ENCODE peak calls at places on chromosomes 5 and 9, in nine cellular contexts. One of them, this sample, is unnamed.
A peak's percentile ranks its signal among the peaks of the same experiment; 100 is the strongest.

GRCh38 chr5:154995679-154996078 is 17.9 kb upstream of the KIF4B start:
- DNase-seq in cardiac muscle cell: no peak
- DNase-seq in kidney: no peak
- DNase-seq in A549: no peak
- DNase-seq in psoas muscle: no peak
- DNase-seq in fibroblast of the aortic adventitia: no peak
- DNase-seq in endothelial cell: peak; percentile 48
- DNase-seq in brain microvascular endothelial cell: no peak
- DNase-seq in HFF-Myc: no peak
- DNase-seq in this sample: no peak

GRCh38 chr5:87579678-87580077 is 166.9 kb upstream of the CCNH start:
- DNase-seq in cardiac muscle cell: no peak
- DNase-seq in kidney: no peak
- DNase-seq in A549: no peak
- DNase-seq in psoas muscle: no peak
- DNase-seq in fibroblast of the aortic adventitia: no peak
- DNase-seq in endothelial cell: no peak
- DNase-seq in brain microvascular endothelial cell: no peak
- DNase-seq in HFF-Myc: no peak
- DNase-seq in this sample: no peak

GRCh38 chr5:54639621-54640020 is 122.1 kb downstream of the SNX18 start:
- DNase-seq in cardiac muscle cell: no peak
- DNase-seq in kidney: no peak
- DNase-seq in A549: no peak
- DNase-seq in psoas muscle: no peak
- DNase-seq in fibroblast of the aortic adventitia: no peak
- DNase-seq in endothelial cell: no peak
- DNase-seq in brain microvascular endothelial cell: no peak
- DNase-seq in HFF-Myc: no peak
- DNase-seq in this sample: no peak

GRCh38 chr5:169754737-169755136 is 117.7 kb downstream of the DOCK2 start:
- DNase-seq in cardiac muscle cell: no peak
- DNase-seq in kidney: no peak
- DNase-seq in A549: no peak
- DNase-seq in psoas muscle: no peak
- DNase-seq in fibroblast of the aortic adventitia: no peak
- DNase-seq in endothelial cell: no peak
- DNase-seq in brain microvascular endothelial cell: no peak
- DNase-seq in HFF-Myc: no peak
- DNase-seq in this sample: no peak

GRCh38 chr5:126031989-126032716 is 391.1 kb upstream of the GRAMD2B start:
- DNase-seq in cardiac muscle cell: no peak
- DNase-seq in kidney: peak; percentile 82
- DNase-seq in A549: no peak
- DNase-seq in psoas muscle: no peak
- DNase-seq in fibroblast of the aortic adventitia: peak; percentile 87
- DNase-seq in endothelial cell: no peak
- DNase-seq in brain microvascular endothelial cell: peak; percentile 84
- DNase-seq in HFF-Myc: peak; percentile 53
- DNase-seq in this sample: peak; percentile 87

GRCh38 chr9:109014267-109015025 is 1.1 kb upstream of the CTNNAL1 start:
- DNase-seq in cardiac muscle cell: peak; percentile 43
- DNase-seq in kidney: no peak
- DNase-seq in A549: peak; percentile 17
- DNase-seq in psoas muscle: no peak
- DNase-seq in fibroblast of the aortic adventitia: peak; percentile 83
- DNase-seq in endothelial cell: no peak
- DNase-seq in brain microvascular endothelial cell: peak; percentile 64
- DNase-seq in HFF-Myc: no peak
- DNase-seq in this sample: peak; percentile 49

GRCh38 chr9:137453643-137454081 is 5.5 kb downstream of the NSMF start:
- DNase-seq in cardiac muscle cell: peak; percentile 88
- DNase-seq in kidney: peak; percentile 92
- DNase-seq in A549: peak; percentile 57
- DNase-seq in psoas muscle: peak; percentile 87
- DNase-seq in fibroblast of the aortic adventitia: peak; percentile 68
- DNase-seq in endothelial cell: peak; percentile 78
- DNase-seq in brain microvascular endothelial cell: peak; percentile 53
- DNase-seq in HFF-Myc: no peak
- DNase-seq in this sample: peak; percentile 64

GRCh38 chr9:123149067-123149466 is 115.6 kb downstream of the GPR21 start:
- DNase-seq in cardiac muscle cell: no peak
- DNase-seq in kidney: no peak
- DNase-seq in A549: no peak
- DNase-seq in psoas muscle: no peak
- DNase-seq in fibroblast of the aortic adventitia: no peak
- DNase-seq in endothelial cell: no peak
- DNase-seq in brain microvascular endothelial cell: no peak
- DNase-seq in HFF-Myc: no peak
- DNase-seq in this sample: no peak

GRCh38 chr9:76756273-76756650 is 8.0 kb upstream of the PCA3 start:
- DNase-seq in cardiac muscle cell: peak; percentile 24
- DNase-seq in kidney: peak; percentile 77
- DNase-seq in A549: peak; percentile 42
- DNase-seq in psoas muscle: peak; percentile 63
- DNase-seq in fibroblast of the aortic adventitia: peak; percentile 40
- DNase-seq in endothelial cell: peak; percentile 16
- DNase-seq in brain microvascular endothelial cell: peak; percentile 9
- DNase-seq in HFF-Myc: peak; percentile 22
- DNase-seq in this sample: peak; percentile 19

GRCh38 chr5:158852622-158853021 is 247.1 kb downstream of the EBF1 start:
- DNase-seq in cardiac muscle cell: no peak
- DNase-seq in kidney: no peak
- DNase-seq in A549: no peak
- DNase-seq in psoas muscle: no peak
- DNase-seq in fibroblast of the aortic adventitia: no peak
- DNase-seq in endothelial cell: no peak
- DNase-seq in brain microvascular endothelial cell: no peak
- DNase-seq in HFF-Myc: no peak
- DNase-seq in this sample: no peak

GRCh38 chr9:114504341-114505186 is 709 bp downstream of the WHRN start:
- DNase-seq in cardiac muscle cell: peak; percentile 51
- DNase-seq in kidney: peak; percentile 83
- DNase-seq in A549: peak; percentile 60
- DNase-seq in psoas muscle: peak; percentile 68
- DNase-seq in fibroblast of the aortic adventitia: no peak
- DNase-seq in endothelial cell: peak; percentile 72
- DNase-seq in brain microvascular endothelial cell: peak; percentile 6
- DNase-seq in HFF-Myc: no peak
- DNase-seq in this sample: peak; percentile 29

GRCh38 chr9:34566191-34566849 is 23.2 kb downstream of the CNTFR start:
- DNase-seq in cardiac muscle cell: no peak
- DNase-seq in kidney: peak; percentile 43
- DNase-seq in A549: no peak
- DNase-seq in psoas muscle: no peak
- DNase-seq in fibroblast of the aortic adventitia: no peak
- DNase-seq in endothelial cell: no peak
- DNase-seq in brain microvascular endothelial cell: no peak
- DNase-seq in HFF-Myc: no peak
- DNase-seq in this sample: no peak

GRCh38 chr5:179307931-179308471 is 37.3 kb downstream of the ADAMTS2 start:
- DNase-seq in cardiac muscle cell: no peak
- DNase-seq in kidney: peak; percentile 52
- DNase-seq in A549: no peak
- DNase-seq in psoas muscle: peak; percentile 47
- DNase-seq in fibroblast of the aortic adventitia: no peak
- DNase-seq in endothelial cell: no peak
- DNase-seq in brain microvascular endothelial cell: no peak
- DNase-seq in HFF-Myc: no peak
- DNase-seq in this sample: no peak

GRCh38 chr9:134403292-134403681 is 77.0 kb downstream of the RXRA start:
- DNase-seq in cardiac muscle cell: no peak
- DNase-seq in kidney: no peak
- DNase-seq in A549: no peak
- DNase-seq in psoas muscle: peak; percentile 91
- DNase-seq in fibroblast of the aortic adventitia: no peak
- DNase-seq in endothelial cell: no peak
- DNase-seq in brain microvascular endothelial cell: no peak
- DNase-seq in HFF-Myc: no peak
- DNase-seq in this sample: no peak

GRCh38 chr5:14081791-14082190 is 61.4 kb upstream of the TRIO start:
- DNase-seq in cardiac muscle cell: no peak
- DNase-seq in kidney: no peak
- DNase-seq in A549: no peak
- DNase-seq in psoas muscle: no peak
- DNase-seq in fibroblast of the aortic adventitia: peak; percentile 48
- DNase-seq in endothelial cell: no peak
- DNase-seq in brain microvascular endothelial cell: no peak
- DNase-seq in HFF-Myc: no peak
- DNase-seq in this sample: no peak

GRCh38 chr5:81633471-81633870 is 117.4 kb downstream of the SSBP2 start:
- DNase-seq in cardiac muscle cell: no peak
- DNase-seq in kidney: no peak
- DNase-seq in A549: no peak
- DNase-seq in psoas muscle: no peak
- DNase-seq in fibroblast of the aortic adventitia: no peak
- DNase-seq in endothelial cell: no peak
- DNase-seq in brain microvascular endothelial cell: no peak
- DNase-seq in HFF-Myc: no peak
- DNase-seq in this sample: no peak

GRCh38 chr9:103789686-103790085 is 304.4 kb upstream of the SMC2 start:
- DNase-seq in cardiac muscle cell: peak; percentile 1
- DNase-seq in kidney: no peak
- DNase-seq in A549: peak; percentile 18
- DNase-seq in psoas muscle: no peak
- DNase-seq in fibroblast of the aortic adventitia: no peak
- DNase-seq in endothelial cell: no peak
- DNase-seq in brain microvascular endothelial cell: no peak
- DNase-seq in HFF-Myc: no peak
- DNase-seq in this sample: peak; percentile 18
- TF ChIP-seq CTCF in cardiac muscle cell: peak; percentile 22
- TF ChIP-seq CTCF in kidney: no peak
- TF ChIP-seq CTCF in A549: no peak
- TF ChIP-seq CTCF in psoas muscle: peak; percentile 9
- TF ChIP-seq CTCF in fibroblast of the aortic adventitia: peak; percentile 7
- TF ChIP-seq CTCF in endothelial cell: no peak
- TF ChIP-seq CTCF in brain microvascular endothelial cell: peak; percentile 60
- TF ChIP-seq CTCF in HFF-Myc: no peak
- TF ChIP-seq CTCF in this sample: peak; percentile 51

GRCh38 chr9:98990181-98990870 is 46.6 kb downstream of the COL15A1 start:
- DNase-seq in cardiac muscle cell: no peak
- DNase-seq in kidney: no peak
- DNase-seq in A549: no peak
- DNase-seq in psoas muscle: no peak
- DNase-seq in fibroblast of the aortic adventitia: no peak
- DNase-seq in endothelial cell: no peak
- DNase-seq in brain microvascular endothelial cell: no peak
- DNase-seq in HFF-Myc: no peak
- DNase-seq in this sample: no peak
- TF ChIP-seq CTCF in cardiac muscle cell: no peak
- TF ChIP-seq CTCF in kidney: no peak
- TF ChIP-seq CTCF in A549: no peak
- TF ChIP-seq CTCF in psoas muscle: no peak
- TF ChIP-seq CTCF in fibroblast of the aortic adventitia: no peak
- TF ChIP-seq CTCF in endothelial cell: no peak
- TF ChIP-seq CTCF in brain microvascular endothelial cell: no peak
- TF ChIP-seq CTCF in HFF-Myc: no peak
- TF ChIP-seq CTCF in this sample: no peak

GRCh38 chr5:177304392-177305119 is 957 bp downstream of the PRELID1 start:
- DNase-seq in cardiac muscle cell: no peak
- DNase-seq in kidney: no peak
- DNase-seq in A549: no peak
- DNase-seq in psoas muscle: peak; percentile 45
- DNase-seq in fibroblast of the aortic adventitia: peak; percentile 21
- DNase-seq in endothelial cell: no peak
- DNase-seq in brain microvascular endothelial cell: no peak
- DNase-seq in HFF-Myc: no peak
- DNase-seq in this sample: no peak

GRCh38 chr5:177309351-177310191 is 2.1 kb downstream of the MXD3 start:
- DNase-seq in cardiac muscle cell: peak; percentile 74
- DNase-seq in kidney: peak; percentile 77
- DNase-seq in A549: peak; percentile 91
- DNase-seq in psoas muscle: peak; percentile 82
- DNase-seq in fibroblast of the aortic adventitia: peak; percentile 65
- DNase-seq in endothelial cell: peak; percentile 81
- DNase-seq in brain microvascular endothelial cell: peak; percentile 53
- DNase-seq in HFF-Myc: peak; percentile 45
- DNase-seq in this sample: peak; percentile 67

GRCh38 chr5:177308740-177309139 is 3.0 kb downstream of the MXD3 start:
- DNase-seq in cardiac muscle cell: no peak
- DNase-seq in kidney: peak; percentile 43
- DNase-seq in A549: no peak
- DNase-seq in psoas muscle: no peak
- DNase-seq in fibroblast of the aortic adventitia: no peak
- DNase-seq in endothelial cell: no peak
- DNase-seq in brain microvascular endothelial cell: no peak
- DNase-seq in HFF-Myc: no peak
- DNase-seq in this sample: no peak

GRCh38 chr5:177307544-177308363 is 3.9 kb downstream of the MXD3 start:
- DNase-seq in cardiac muscle cell: no peak
- DNase-seq in kidney: peak; percentile 81
- DNase-seq in A549: no peak
- DNase-seq in psoas muscle: peak; percentile 59
- DNase-seq in fibroblast of the aortic adventitia: no peak
- DNase-seq in endothelial cell: no peak
- DNase-seq in brain microvascular endothelial cell: no peak
- DNase-seq in HFF-Myc: no peak
- DNase-seq in this sample: no peak

DNA sequence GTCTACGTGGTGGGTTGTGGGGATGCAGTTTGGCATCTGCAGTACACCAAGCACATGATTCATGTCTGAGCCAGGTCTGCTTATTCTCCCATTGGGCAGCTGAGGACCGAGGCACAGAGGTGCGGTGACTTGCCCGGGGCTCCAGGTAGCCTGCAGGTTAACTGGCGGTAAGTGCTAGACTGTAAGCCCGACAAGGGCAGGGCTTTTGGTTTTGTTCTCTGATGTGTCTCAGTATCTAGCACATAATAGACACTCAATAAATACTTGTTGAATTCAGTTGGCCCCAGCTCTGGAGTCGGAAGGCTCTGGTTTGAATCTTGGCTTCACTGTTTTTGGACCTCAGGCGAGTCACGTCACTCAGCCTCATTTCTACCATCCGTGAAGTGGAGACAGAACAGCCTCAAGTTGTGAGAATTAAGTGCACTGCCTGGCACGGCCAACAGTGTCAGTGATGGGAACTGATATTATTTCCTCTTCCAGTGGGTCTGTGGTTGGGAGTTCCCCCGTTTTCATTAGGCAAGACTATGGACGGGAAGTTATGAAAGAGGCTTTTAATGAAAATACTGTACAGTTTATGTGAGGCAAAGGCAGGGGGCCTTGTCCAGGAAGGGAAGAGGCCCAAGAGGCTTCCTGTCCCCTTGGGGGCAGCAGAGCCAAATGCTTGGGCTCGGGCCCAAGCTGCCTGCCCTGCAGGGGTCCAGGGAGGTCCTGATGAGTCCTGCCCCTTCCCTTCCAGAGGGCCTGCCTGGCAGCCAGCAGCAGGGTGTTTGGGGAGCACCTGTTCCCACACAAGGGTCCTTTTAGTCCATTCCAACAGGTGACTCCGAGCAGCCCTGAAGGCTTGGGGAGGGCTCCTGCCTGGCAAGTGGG is 3.3 kb downstream of the PRELID1 start:
- DNase-seq in cardiac muscle cell: no peak
- DNase-seq in kidney: no peak
- DNase-seq in A549: no peak
- DNase-seq in psoas muscle: peak; percentile 47
- DNase-seq in fibroblast of the aortic adventitia: no peak
- DNase-seq in endothelial cell: no peak
- DNase-seq in brain microvascular endothelial cell: peak; percentile 33
- DNase-seq in HFF-Myc: no peak
- DNase-seq in this sample: no peak
- TF ChIP-seq CTCF in cardiac muscle cell: peak; percentile 27
- TF ChIP-seq CTCF in kidney: no peak
- TF ChIP-seq CTCF in A549: no peak
- TF ChIP-seq CTCF in psoas muscle: no peak
- TF ChIP-seq CTCF in fibroblast of the aortic adventitia: no peak
- TF ChIP-seq CTCF in endothelial cell: no peak
- TF ChIP-seq CTCF in brain microvascular endothelial cell: no peak
- TF ChIP-seq CTCF in HFF-Myc: no peak
- TF ChIP-seq CTCF in this sample: no peak

GRCh38 chr5:72137826-72138409 is 30.6 kb downstream of the MAP1B start:
- DNase-seq in cardiac muscle cell: no peak
- DNase-seq in kidney: no peak
- DNase-seq in A549: no peak
- DNase-seq in psoas muscle: no peak
- DNase-seq in fibroblast of the aortic adventitia: peak; percentile 36
- DNase-seq in endothelial cell: no peak
- DNase-seq in brain microvascular endothelial cell: no peak
- DNase-seq in HFF-Myc: no peak
- DNase-seq in this sample: no peak
- TF ChIP-seq CTCF in cardiac muscle cell: peak; percentile 50
- TF ChIP-seq CTCF in kidney: peak; percentile 53
- TF ChIP-seq CTCF in A549: peak; percentile 66
- TF ChIP-seq CTCF in psoas muscle: peak; percentile 66
- TF ChIP-seq CTCF in fibroblast of the aortic adventitia: peak; percentile 45
- TF ChIP-seq CTCF in endothelial cell: peak; percentile 59
- TF ChIP-seq CTCF in brain microvascular endothelial cell: peak; percentile 53
- TF ChIP-seq CTCF in HFF-Myc: peak; percentile 29
- TF ChIP-seq CTCF in this sample: peak; percentile 38

This sample was measured in astrocyte of the spinal cord.